ENCODE peak calls at places on chromosome 13, in four cellular contexts. Z is breast epithelium, X is tibial artery, U is H1. J is an unnamed sample. For H3K4me1, the result is how much of the 10 kb centered on the place peaks cover.

GRCh38 chr13:62333466-62333865 is 917.8 kb upstream of the PCDH20 start:
- DNase-seq in Z (no peak), X (no peak), U (no peak), J (no peak)

GRCh38 chr13:60229708-60230272 is 66.1 kb upstream of the DIAPH3 start:
- DNase-seq in Z (no peak), X (no peak), U (no peak), J (no peak)

GRCh38 chr13:99829156-99829555 is 142.4 kb downstream of the ZIC5 start:
- DNase-seq in Z (no peak), X (no peak), U (no peak), J (no peak)

GRCh38 chr13:89221557-89222158 is 1550.5 kb downstream of the SLITRK5 start:
- DNase-seq in Z (no peak), X (no peak), U (no peak), J (no peak)

GRCh38 chr13:75687145-75687763 is 51.1 kb downstream of the LMO7 start:
- DNase-seq in Z (no peak), X (no peak), U (no peak), J (no peak)

GRCh38 chr13:103067751-103068563 is 1.7 kb upstream of the SLC10A2 start:
- DNase-seq in Z (no peak), X (no peak), U (peak), J (no peak)

GRCh38 chr13:45546410-45546765 is 69.2 kb downstream of the ERICH6B start:
- DNase-seq in Z (no peak), X (no peak), U (no peak), J (no peak)

GRCh38 chr13:21673592-21674270 is 2.9 kb downstream of the FGF9 start:
- DNase-seq in Z (no peak), X (no peak), U (no peak), J (peak)

GRCh38 chr13:46866150-46866549 is 30.7 kb downstream of the HTR2A start:
- DNase-seq in Z (no peak), X (no peak), U (peak), J (peak)

GRCh38 chr13:97002581-97002980 is 8.3 kb upstream of the OXGR1 start:
- DNase-seq in Z (no peak), X (no peak), U (no peak), J (no peak)

GRCh38 chr13:45456196-45456972 is 8.4 kb upstream of the COG3 start:
- DNase-seq in Z (no peak), X (no peak), U (no peak), J (no peak)

GRCh38 chr13:26735677-26736076 is 24.9 kb downstream of the GPR12 start:
- DNase-seq in Z (no peak), X (no peak), U (no peak), J (no peak)

GRCh38 chr13:64928704-64929499 is 2301.2 kb downstream of the PCDH9 start:
- DNase-seq in Z (no peak), X (no peak), U (no peak), J (no peak)

GRCh38 chr13:112994781-112995355 is 25.9 kb downstream of the MCF2L start:
- DNase-seq in Z (no peak), X (no peak), U (no peak), J (peak)

GRCh38 chr13:48518083-48518482 is 14.8 kb downstream of the RCBTB2 start:
- DNase-seq in Z (no peak), X (no peak), U (no peak), J (no peak)

GRCh38 chr13:111575719-111576118 is 255.3 kb downstream of the TEX29 start:
- DNase-seq in Z (no peak), X (no peak), U (no peak), J (no peak)

GRCh38 chr13:109998808-109999528 is 212.6 kb upstream of the IRS2 start:
- DNase-seq in Z (no peak), X (no peak), U (no peak), J (no peak)

GRCh38 chr13:79481685-79482052 is 714 bp downstream of the NDFIP2 start:
- DNase-seq in Z (no peak), X (no peak), U (no peak), J (no peak)

GRCh38 chr13:35857769-35858168 is 273.4 kb downstream of the DCLK1 start:
- DNase-seq in Z (no peak), X (no peak), U (peak), J (no peak)

GRCh38 chr13:33519561-33520479 is 234.3 kb upstream of the STARD13 start:
- DNase-seq in Z (no peak), X (no peak), U (no peak), J (no peak)

GRCh38 chr13:112771139-112771876 is 81.5 kb downstream of the ATP11A start:
- DNase-seq in Z (no peak), X (no peak), U (no peak), J (no peak)

GRCh38 chr13:106561551-106562170 is 6.3 kb downstream of the ARGLU1 start:
- DNase-seq in Z (no peak), X (no peak), U (no peak), J (no peak)

GRCh38 chr13:95181586-95181985 is 119.7 kb downstream of the ABCC4 start:
- DNase-seq in Z (no peak), X (no peak), U (no peak), J (no peak)

GRCh38 chr13:114034481-114034891 is 60.6 kb upstream of the C13orf46 start:
- DNase-seq in Z (no peak), X (no peak), U (no peak), J (no peak)

GRCh38 chr13:79659161-79659560 is 178.2 kb downstream of the NDFIP2 start:
- DNase-seq in Z (no peak), X (no peak), U (no peak), J (no peak)

GRCh38 chr13:26961890-26962615 is 201.5 kb upstream of the GPR12 start:
- DNase-seq in Z (no peak), X (no peak), U (no peak), J (peak)

GRCh38 chr13:91142572-91142971 is 204.9 kb upstream of the MIR17HG start:
- DNase-seq in Z (no peak), X (no peak), U (no peak), J (no peak)

GRCh38 chr13:75399168-75399878 is 82.6 kb downstream of the TBC1D4 start:
- DNase-seq in Z (no peak), X (no peak), U (no peak), J (no peak)

GRCh38 chr13:106133025-106133424 is 402.4 kb downstream of the EFNB2 start:
- DNase-seq in Z (no peak), X (no peak), U (no peak), J (no peak)

GRCh38 chr13:42355118-42355840 is 83.3 kb downstream of the AKAP11 start:
- DNase-seq in Z (no peak), X (no peak), U (no peak), J (no peak)

GRCh38 chr13:113083402-113084061 is 22.1 kb upstream of the F7 start:
- DNase-seq in Z (no peak), X (no peak), U (no peak), J (peak)

GRCh38 chr13:57925250-57925649 is 293.7 kb downstream of the PCDH17 start:
- DNase-seq in Z (no peak), X (no peak), U (no peak), J (no peak)

GRCh38 chr13:71374471-71375041 is 492.4 kb downstream of the DACH1 start:
- DNase-seq in Z (no peak), X (no peak), U (no peak), J (no peak)

GRCh38 chr13:98842858-98843481 is 90.5 kb upstream of the SLC15A1 start:
- DNase-seq in Z (no peak), X (peak), U (no peak), J (peak)

GRCh38 chr13:46799139-46799538 is 2.2 kb upstream of the ESD start:
- DNase-seq in Z (no peak), X (no peak), U (no peak), J (no peak)

GRCh38 chr13:95217920-95218830 is 83.1 kb downstream of the ABCC4 start:
- DNase-seq in Z (no peak), X (no peak), U (no peak), J (no peak)

GRCh38 chr13:100588350-100589177 is at the start of gene GGACT:
- DNase-seq in Z (peak), X (peak), U (peak), J (peak)

GRCh38 chr13:94712812-94713555 is 639 bp upstream of the SOX21 start:
- DNase-seq in Z (no peak), X (no peak), U (no peak), J (no peak)

GRCh38 chr13:20331419-20331818 is 99.3 kb upstream of the GJB6 start:
- DNase-seq in Z (no peak), X (no peak), U (no peak), J (no peak)

GRCh38 chr13:20331949-20332348 is 99.8 kb upstream of the GJB6 start:
- DNase-seq in Z (no peak), X (no peak), U (no peak), J (no peak)

GRCh38 chr13:20336761-20337160 is 104.6 kb upstream of the GJB6 start:
- DNase-seq in Z (no peak), X (no peak), U (no peak), J (no peak)

GRCh38 chr13:20334309-20334708 is 102.2 kb upstream of the GJB6 start:
- DNase-seq in Z (no peak), X (no peak), U (no peak), J (no peak)

GRCh38 chr13:20332361-20333096 is 100.4 kb upstream of the GJB6 start:
- DNase-seq in Z (no peak), X (no peak), U (no peak), J (no peak)
- H3K4me1 ChIP-seq in Z (under half), X (under half), U (under half), J (under half)

GRCh38 chr13:50119593-50119992 is 104.3 kb downstream of the KCNRG start:
- DNase-seq in Z (no peak), X (no peak), U (no peak), J (no peak)
- H3K4me1 ChIP-seq in Z (under half), X (under half), U (under half), J (half or more)

GRCh38 chr13:20475927-20476691 is 49.5 kb downstream of the CRYL1 start:
- DNase-seq in Z (no peak), X (no peak), U (no peak), J (no peak)

GRCh38 chr13:20473888-20474287 is 51.8 kb downstream of the CRYL1 start:
- DNase-seq in Z (no peak), X (no peak), U (no peak), J (no peak)

GRCh38 chr13:20474515-20474914 is 51.1 kb downstream of the CRYL1 start:
- DNase-seq in Z (no peak), X (no peak), U (no peak), J (no peak)

GRCh38 chr13:20472531-20472930 is 53.1 kb downstream of the CRYL1 start:
- DNase-seq in Z (no peak), X (no peak), U (no peak), J (no peak)

DNA sequence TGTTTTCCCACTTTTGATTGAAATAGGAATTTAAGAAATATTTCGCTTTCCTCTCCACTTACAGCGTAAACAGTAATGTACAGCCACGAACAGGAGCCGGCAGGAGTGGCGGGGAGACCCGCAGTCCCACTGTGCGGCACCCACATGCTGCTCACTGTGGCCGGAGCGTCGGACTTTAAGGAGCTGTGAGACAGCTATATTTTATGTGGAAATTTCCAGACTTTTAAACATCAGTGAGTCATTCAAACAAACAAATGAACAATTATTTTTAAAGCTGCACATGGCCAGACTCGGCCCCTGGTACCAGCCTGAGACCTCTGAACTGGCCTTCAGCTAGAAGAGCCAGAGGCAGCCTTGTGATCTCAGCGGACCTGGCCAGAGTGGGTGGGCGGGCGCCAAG is 52.5 kb downstream of the CRYL1 start:
- DNase-seq in Z (no peak), X (no peak), U (no peak), J (no peak)
- H3K4me1 ChIP-seq in Z (under half), X (under half), U (under half), J (under half)

GRCh38 chr13:40566811-40567210 is 99.6 kb downstream of the FOXO1 start:
- DNase-seq in Z (no peak), X (no peak), U (no peak), J (no peak)
- H3K4me1 ChIP-seq in Z (under half), X (under half), U (under half), J (half or more)

GRCh38 chr13:31674056-31674455 is 65.3 kb upstream of the RXFP2 start:
- DNase-seq in Z (no peak), X (no peak), U (no peak), J (no peak)
- H3K4me1 ChIP-seq in Z (under half), X (under half), U (under half), J (under half)

DNA sequence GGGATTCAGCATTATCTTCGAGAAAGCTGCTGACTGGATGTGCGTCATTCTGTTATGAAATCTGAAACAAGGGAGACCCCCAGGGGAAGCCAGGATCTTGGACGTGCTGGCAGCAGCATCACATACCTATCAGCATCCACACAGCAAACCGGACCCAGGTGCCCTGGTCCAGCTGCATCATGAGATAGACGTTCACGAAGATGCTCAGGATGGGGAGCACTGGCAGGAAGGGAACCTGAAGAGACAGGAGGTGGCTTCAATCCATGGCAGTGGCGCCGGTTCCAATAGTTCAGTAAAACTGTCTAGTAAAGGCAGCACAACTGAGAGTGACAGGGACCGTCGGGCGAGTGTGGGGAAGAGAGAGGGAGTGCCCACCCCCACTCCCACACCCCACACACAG is 79.5 kb downstream of the SLC7A1 start:
- DNase-seq in Z (no peak), X (no peak), U (no peak), J (no peak)
- H3K4me1 ChIP-seq in Z (under half), X (under half), U (under half), J (under half)